ENCODE peak calls at places on chromosomes 12 and 14, in four cellular contexts. Y is GM12878, T is K562, Q is HepG2. M is an unnamed sample.

GRCh38 chr14:83170165-83170564 is 1636.5 kb upstream of the SEL1L start:
- DNase-seq in Y (no peak), Q (no peak), T (no peak), M (no peak)

GRCh38 chr14:100542619-100543205 is 44.5 kb downstream of the BEGAIN start:
- DNase-seq in T (no peak), Q (no peak), Y (no peak), M (no peak)

GRCh38 chr14:58082491-58083098 is 69.4 kb downstream of the ARMH4 start:
- DNase-seq in T (no peak), Q (no peak), Y (no peak), M (no peak)

GRCh38 chr12:100141666-100141997 is 1.0 kb downstream of the BLTP3B start:
- DNase-seq in T (no peak), Q (no peak), Y (no peak), M (no peak)

GRCh38 chr14:95495538-95496025 is 20.9 kb downstream of the SYNE3 start:
- DNase-seq in Y (peak; percentile 94), Q (no peak), T (no peak), M (no peak)

GRCh38 chr12:42608196-42608825 is 18.8 kb upstream of the PRICKLE1 start:
- DNase-seq in Q (no peak), Y (no peak), T (no peak), M (no peak)

GRCh38 chr12:34404377-34405285 is 382.3 kb downstream of the ALG10 start:
- DNase-seq in T (peak; percentile 1), Q (no peak), Y (no peak), M (peak; percentile 1)

GRCh38 chr14:74255281-74255680 is 16.0 kb downstream of the VSX2 start:
- DNase-seq in T (no peak), Y (no peak), Q (no peak), M (no peak)

GRCh38 chr12:77724367-77724957 is 106.2 kb upstream of the NAV3 start:
- DNase-seq in T (no peak), Q (peak; percentile 22), Y (no peak), M (peak; percentile 27)

GRCh38 chr12:75820848-75821578 is 210.6 kb downstream of the PHLDA1 start:
- DNase-seq in Q (no peak), Y (no peak), T (no peak), M (no peak)

GRCh38 chr12:52648012-52648550 is 3.9 kb downstream of the KRT2 start:
- DNase-seq in Q (no peak), T (no peak), Y (no peak), M (no peak)

GRCh38 chr14:76924363-76925151 is 98.3 kb downstream of the LRRC74A start:
- DNase-seq in Y (no peak), T (peak; percentile 20), Q (peak; percentile 36), M (no peak)

GRCh38 chr12:49345840-49346658 is 639 bp upstream of the DNAJC22 start:
- DNase-seq in Q (no peak), T (peak; percentile 52), Y (no peak), M (no peak)

GRCh38 chr14:76698631-76699030 is 62.6 kb upstream of the VASH1 start:
- DNase-seq in Q (no peak), T (no peak), Y (no peak), M (no peak)

GRCh38 chr14:106269029-106269428 is 742.6 kb downstream of the TMEM121 start:
- DNase-seq in T (no peak), Q (no peak), Y (peak; percentile 50), M (no peak)

GRCh38 chr14:51513281-51513680 is 138.4 kb upstream of the FRMD6 start:
- DNase-seq in Y (no peak), T (no peak), Q (no peak), M (no peak)

GRCh38 chr14:83463500-83464098 is 1929.9 kb upstream of the SEL1L start:
- DNase-seq in Q (peak; percentile 12), Y (no peak), T (peak; percentile 10), M (peak; percentile 14)

GRCh38 chr14:100294213-100294962 is 11.9 kb downstream of the SLC25A29 start:
- DNase-seq in T (no peak), Q (no peak), Y (peak; percentile 23), M (no peak)

GRCh38 chr12:126773491-126773890 is 1493.5 kb upstream of the TMEM132C start:
- DNase-seq in Q (no peak), T (no peak), Y (no peak), M (no peak)

GRCh38 chr12:118137148-118137678 is 1.3 kb downstream of the PEBP1 start:
- DNase-seq in Q (no peak), T (no peak), Y (no peak), M (no peak)

GRCh38 chr12:47942327-47943230 is 20.8 kb upstream of the TMEM106C start:
- DNase-seq in Y (no peak), T (peak; percentile 60), Q (peak; percentile 6), M (no peak)

GRCh38 chr12:1644523-1645438 is 15.8 kb downstream of the WNT5B start:
- DNase-seq in Y (no peak), Q (no peak), T (no peak), M (no peak)

GRCh38 chr14:60346706-60347105 is 97.7 kb downstream of the PPM1A start:
- DNase-seq in T (no peak), Y (no peak), Q (no peak), M (no peak)

GRCh38 chr14:32560213-32560857 is 231.2 kb downstream of the AKAP6 start:
- DNase-seq in T (peak; percentile 40), Y (no peak), Q (peak; percentile 82), M (peak; percentile 71)

GRCh38 chr14:103066399-103066798 is 9.1 kb upstream of the CDC42BPB start:
- DNase-seq in T (no peak), Q (peak; percentile 47), Y (no peak), M (no peak)

GRCh38 chr12:124130717-124131670 is 158.0 kb downstream of the ZNF664 start:
- DNase-seq in T (no peak), Y (peak; percentile 67), Q (peak; percentile 89), M (no peak)

GRCh38 chr14:90795744-90796143 is 20.5 kb downstream of the TTC7B start:
- DNase-seq in Y (no peak), Q (no peak), T (no peak), M (no peak)

GRCh38 chr12:58465418-58465817 is 454.9 kb downstream of the LRIG3 start:
- DNase-seq in Y (no peak), T (no peak), Q (no peak), M (no peak)

GRCh38 chr12:56007892-56008471 is 10.9 kb downstream of the SUOX start:
- DNase-seq in Y (no peak), T (no peak), Q (no peak), M (peak; percentile 20)

GRCh38 chr12:53381739-53382630 is 2.0 kb downstream of the SP1 start:
- DNase-seq in Q (peak; percentile 56), T (no peak), Y (peak; percentile 63), M (no peak)

GRCh38 chr12:96220902-96221301 is 26.7 kb downstream of the ELK3 start:
- DNase-seq in Q (no peak), T (no peak), Y (no peak), M (no peak)

GRCh38 chr14:105061428-105062047 is 3.7 kb downstream of the GPR132 start:
- DNase-seq in Y (no peak), Q (no peak), T (peak; percentile 61), M (no peak)

GRCh38 chr14:105059917-105060565 is 5.2 kb downstream of the GPR132 start:
- DNase-seq in Y (no peak), Q (no peak), T (no peak), M (no peak)

GRCh38 chr14:105059035-105059916 is 6.0 kb downstream of the GPR132 start:
- DNase-seq in Q (no peak), T (no peak), Y (no peak), M (no peak)

GRCh38 chr14:105062048-105062433 is 3.2 kb downstream of the GPR132 start:
- DNase-seq in Q (no peak), Y (no peak), T (no peak), M (no peak)

DNA sequence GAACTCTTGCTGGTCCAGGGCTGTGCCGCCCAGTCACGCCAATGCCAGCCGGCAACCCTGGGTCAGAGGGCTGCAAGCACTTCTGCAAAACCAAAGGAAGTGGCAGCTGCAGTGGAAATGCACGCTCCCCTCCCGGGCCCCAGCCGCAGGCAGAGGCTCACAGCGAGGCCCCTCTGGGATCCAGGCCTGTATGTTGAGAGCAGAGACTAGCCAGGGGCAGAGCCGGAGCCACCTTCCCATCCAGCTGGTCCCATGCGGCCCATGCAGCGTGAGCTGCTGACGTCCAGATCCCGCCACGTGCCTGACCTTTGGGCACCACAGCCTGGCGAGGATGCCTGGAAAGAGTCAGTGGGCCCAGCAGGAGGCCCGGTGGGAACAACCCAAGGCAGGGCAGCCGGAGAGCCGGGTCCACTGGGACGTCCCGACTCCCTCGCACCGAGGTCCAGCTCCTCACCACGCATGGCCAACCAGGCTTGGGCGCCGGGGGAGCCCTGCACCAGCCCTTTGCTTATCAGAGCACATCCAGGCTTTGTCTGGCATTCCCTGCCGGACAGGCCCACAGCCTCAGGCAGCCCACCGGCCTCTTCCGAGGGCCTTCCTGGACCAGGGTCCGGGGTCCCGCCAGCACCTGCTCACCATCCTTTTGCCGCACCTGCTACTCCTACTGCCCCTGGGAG is 4.3 kb downstream of the GPR132 start:
- DNase-seq in T (no peak), Q (no peak), Y (no peak), M (no peak)
- TF ChIP-seq TARDBP in T (no peak), Q (no peak), Y (no peak), M (no peak)

DNA sequence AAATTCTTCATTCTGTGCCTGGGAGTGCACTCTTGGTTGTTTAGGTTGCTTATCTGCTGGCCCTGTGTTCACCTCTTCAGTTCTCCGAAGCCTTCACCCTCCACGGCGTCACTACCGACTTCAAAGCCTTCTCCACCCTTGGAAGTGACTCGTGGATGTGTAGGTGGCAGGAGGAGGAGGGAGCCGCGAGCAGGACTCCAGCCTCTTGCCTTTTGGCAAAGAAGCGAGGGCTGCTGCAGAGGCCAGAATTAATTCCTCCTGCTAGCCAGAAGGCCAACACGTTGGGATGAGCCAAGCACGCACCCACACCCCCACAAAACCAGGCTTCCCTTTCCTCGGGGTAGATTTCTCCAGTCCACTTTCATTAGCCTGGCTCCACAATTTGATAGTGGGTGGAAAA is 86.5 kb downstream of the TBX5 start:
- DNase-seq in T (no peak), Q (no peak), Y (no peak), M (no peak)
- TF ChIP-seq SP1 in T (no peak), Q (no peak), Y (no peak), M (no peak)

GRCh38 chr12:32390572-32391219 is 8.7 kb upstream of the FGD4 start:
- DNase-seq in T (no peak), Q (peak; percentile 53), Y (no peak), M (no peak)
- TF ChIP-seq TARDBP in T (no peak), Q (no peak), Y (no peak), M (no peak)

GRCh38 chr14:67719866-67720265 is 18.2 kb downstream of the RDH12 start:
- DNase-seq in Y (no peak), T (no peak), Q (no peak), M (no peak)

GRCh38 chr14:67718265-67718664 is 16.6 kb downstream of the RDH12 start:
- DNase-seq in Y (no peak), T (no peak), Q (no peak), M (no peak)

GRCh38 chr14:67721851-67722250 is 20.2 kb downstream of the RDH12 start:
- DNase-seq in Y (no peak), T (no peak), Q (no peak), M (no peak)

GRCh38 chr14:67725171-67725570 is 23.5 kb downstream of the RDH12 start:
- DNase-seq in T (no peak), Q (no peak), Y (no peak), M (no peak)

GRCh38 chr14:67722293-67722692 is 20.6 kb downstream of the RDH12 start:
- DNase-seq in T (no peak), Q (no peak), Y (no peak), M (no peak)
- TF ChIP-seq SP1 in T (no peak), Q (no peak), Y (no peak), M (no peak)

GRCh38 chr14:25237845-25238244 is 187.9 kb upstream of the STXBP6 start:
- DNase-seq in T (no peak), Y (no peak), Q (peak; percentile 59), M (peak; percentile 24)
- TF ChIP-seq TARDBP in T (no peak), Y (no peak), Q (no peak), M (no peak)

M was measured in HEK293T.